ENCODE peak calls at places on chromosomes 1 and 21, in eight cellular contexts. D is RWPE1, R is lower lobe of right lung, U is neural crest cell, T is WTC11, Y is bronchial epithelial cell, A is AG09319, S is tibial nerve. X is an unnamed sample.

GRCh38 chr1:232012773-232013386 is 386.3 kb downstream of the DISC1 start:
- DNase-seq in D (no peak), R (no peak), U (no peak), T (no peak), Y (peak; percentile 5), A (no peak), S (peak; percentile 47), X (peak; percentile 9)

GRCh38 chr1:6483010-6483760 is 8.3 kb downstream of the PLEKHG5 start:
- DNase-seq in D (no peak), R (peak; percentile 90), U (no peak), T (no peak), Y (no peak), A (no peak), S (no peak), X (peak; percentile 60)

GRCh38 chr1:9238550-9238949 is 4.0 kb downstream of the H6PD start:
- DNase-seq in D (no peak), R (no peak), U (no peak), T (no peak), Y (no peak), A (no peak), S (no peak), X (no peak)

GRCh38 chr1:38528600-38528999 is 331.0 kb downstream of the RRAGC start:
- DNase-seq in D (no peak), R (no peak), U (no peak), T (no peak), Y (no peak), A (no peak), S (no peak), X (no peak)

GRCh38 chr1:241934181-241934815 is 23.3 kb upstream of the BECN2 start:
- DNase-seq in D (no peak), R (no peak), U (peak; percentile 36), T (peak; percentile 62), Y (peak; percentile 11), A (peak; percentile 25), S (peak; percentile 6), X (no peak)

GRCh38 chr1:24713736-24714135 is 31.5 kb upstream of the CLIC4 start:
- DNase-seq in D (no peak), R (no peak), U (no peak), T (no peak), Y (no peak), A (no peak), S (no peak), X (no peak)

GRCh38 chr21:22076471-22076870 is 1078.3 kb downstream of the NCAM2 start:
- DNase-seq in D (no peak), R (no peak), U (no peak), T (no peak), Y (no peak), A (no peak), S (no peak), X (no peak)

GRCh38 chr1:228009116-228009827 is 2.5 kb downstream of the WNT3A start:
- DNase-seq in D (no peak), R (no peak), U (no peak), T (no peak), Y (no peak), A (no peak), S (no peak), X (no peak)

GRCh38 chr1:211920141-211920572 is 89.6 kb upstream of the LPGAT1 start:
- DNase-seq in D (no peak), R (no peak), U (no peak), T (no peak), Y (peak; percentile 7), A (peak; percentile 28), S (peak; percentile 38), X (peak; percentile 19)

GRCh38 chr21:33924766-33925100 is 9.1 kb upstream of the ATP5PO start:
- DNase-seq in D (no peak), R (no peak), U (no peak), T (no peak), Y (peak; percentile 40), A (no peak), S (no peak), X (peak; percentile 14)

DNA sequence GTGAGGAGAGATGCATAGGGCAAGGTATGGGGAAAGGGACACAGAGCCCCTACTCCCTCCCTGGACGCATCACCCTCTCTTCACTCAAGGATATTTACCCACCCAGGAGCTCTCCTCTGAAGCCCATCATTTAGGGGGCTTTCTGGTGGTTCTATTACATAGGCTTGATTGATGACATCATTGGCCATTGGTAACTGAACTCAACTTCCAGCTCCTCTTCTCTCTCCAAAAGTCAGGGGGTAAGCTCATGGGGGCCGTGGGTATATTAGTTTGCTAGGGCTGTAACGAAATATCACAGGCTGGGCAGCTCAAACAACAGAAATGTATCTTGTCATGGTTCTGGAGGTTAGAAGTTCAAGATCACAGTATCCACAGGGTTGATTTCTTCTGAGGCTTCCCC is 110.8 kb downstream of the DSCAM start:
- DNase-seq in D (no peak), R (no peak), U (no peak), T (no peak), Y (no peak), A (no peak), S (no peak), X (no peak)
- TF ChIP-seq CTCF in D (no peak), R (no peak), U (no peak), T (no peak), Y (no peak), A (no peak), S (no peak), X (no peak)

DNA sequence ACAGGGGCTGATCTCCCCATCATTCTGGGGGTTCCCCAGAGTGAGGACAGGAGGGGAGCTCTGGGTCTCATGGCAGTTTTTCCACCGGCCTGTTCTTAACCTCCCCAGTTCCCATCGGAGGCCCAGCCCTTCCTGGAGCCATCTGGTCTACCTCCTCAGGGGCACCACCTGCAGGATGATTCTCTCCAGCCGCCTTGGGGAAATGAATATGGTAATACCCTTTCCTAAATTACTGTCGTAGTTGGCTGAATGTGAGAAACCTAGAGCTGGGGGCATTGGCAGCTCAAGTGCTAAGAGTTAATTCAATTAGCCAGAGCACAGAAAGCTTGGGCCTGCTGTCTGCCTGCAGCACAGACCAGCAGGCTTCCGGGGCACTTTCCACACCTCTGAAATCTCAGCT is 64.9 kb downstream of the TAS1R2 start:
- DNase-seq in D (peak; percentile 18), R (no peak), U (no peak), T (peak; percentile 72), Y (no peak), A (no peak), S (no peak), X (peak; percentile 4)
- TF ChIP-seq CTCF in D (no peak), R (no peak), U (peak; percentile 21), T (no peak), Y (no peak), A (no peak), S (no peak), X (no peak)

GRCh38 chr1:14100916-14101315 is 400.9 kb downstream of the PRDM2 start:
- DNase-seq in D (no peak), R (no peak), U (no peak), T (no peak), Y (no peak), A (no peak), S (no peak), X (no peak)
- TF ChIP-seq CTCF in D (no peak), R (no peak), U (no peak), T (no peak), Y (no peak), A (no peak), S (no peak), X (no peak)

GRCh38 chr1:31677949-31678348 is 25.9 kb downstream of the COL16A1 start:
- DNase-seq in D (no peak), R (no peak), U (no peak), T (no peak), Y (no peak), A (no peak), S (no peak), X (no peak)

GRCh38 chr1:31677401-31677800 is 26.4 kb downstream of the COL16A1 start:
- DNase-seq in D (no peak), R (no peak), U (no peak), T (no peak), Y (no peak), A (no peak), S (no peak), X (no peak)

GRCh38 chr1:31679676-31680230 is 24.1 kb downstream of the COL16A1 start:
- DNase-seq in D (no peak), R (no peak), U (no peak), T (no peak), Y (no peak), A (no peak), S (no peak), X (no peak)

GRCh38 chr1:31678681-31679080 is 25.1 kb downstream of the COL16A1 start:
- DNase-seq in D (no peak), R (no peak), U (no peak), T (no peak), Y (no peak), A (no peak), S (no peak), X (no peak)

DNA sequence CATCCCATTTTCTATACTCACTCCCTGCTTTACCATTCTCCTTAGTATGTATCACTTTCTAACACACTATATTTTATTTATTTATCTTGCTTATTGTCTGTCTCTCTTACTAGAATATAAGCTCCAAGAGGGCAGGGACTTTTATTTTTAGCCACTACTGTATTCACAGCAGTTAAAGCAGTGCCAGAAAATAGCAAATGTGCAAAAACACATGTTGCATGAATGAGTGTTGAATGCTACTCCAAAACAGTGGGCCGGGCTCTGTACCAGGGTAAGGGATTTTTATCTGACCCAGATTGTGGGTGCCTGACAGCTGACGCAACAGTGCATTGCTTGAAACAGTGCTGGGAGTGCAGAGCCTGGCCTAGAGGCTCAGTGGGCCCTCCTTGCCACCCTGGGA is 24.7 kb downstream of the COL16A1 start:
- DNase-seq in D (no peak), R (no peak), U (no peak), T (no peak), Y (no peak), A (no peak), S (no peak), X (no peak)
- TF ChIP-seq CTCF in D (no peak), R (no peak), U (no peak), T (no peak), Y (no peak), A (no peak), S (no peak), X (no peak)

DNA sequence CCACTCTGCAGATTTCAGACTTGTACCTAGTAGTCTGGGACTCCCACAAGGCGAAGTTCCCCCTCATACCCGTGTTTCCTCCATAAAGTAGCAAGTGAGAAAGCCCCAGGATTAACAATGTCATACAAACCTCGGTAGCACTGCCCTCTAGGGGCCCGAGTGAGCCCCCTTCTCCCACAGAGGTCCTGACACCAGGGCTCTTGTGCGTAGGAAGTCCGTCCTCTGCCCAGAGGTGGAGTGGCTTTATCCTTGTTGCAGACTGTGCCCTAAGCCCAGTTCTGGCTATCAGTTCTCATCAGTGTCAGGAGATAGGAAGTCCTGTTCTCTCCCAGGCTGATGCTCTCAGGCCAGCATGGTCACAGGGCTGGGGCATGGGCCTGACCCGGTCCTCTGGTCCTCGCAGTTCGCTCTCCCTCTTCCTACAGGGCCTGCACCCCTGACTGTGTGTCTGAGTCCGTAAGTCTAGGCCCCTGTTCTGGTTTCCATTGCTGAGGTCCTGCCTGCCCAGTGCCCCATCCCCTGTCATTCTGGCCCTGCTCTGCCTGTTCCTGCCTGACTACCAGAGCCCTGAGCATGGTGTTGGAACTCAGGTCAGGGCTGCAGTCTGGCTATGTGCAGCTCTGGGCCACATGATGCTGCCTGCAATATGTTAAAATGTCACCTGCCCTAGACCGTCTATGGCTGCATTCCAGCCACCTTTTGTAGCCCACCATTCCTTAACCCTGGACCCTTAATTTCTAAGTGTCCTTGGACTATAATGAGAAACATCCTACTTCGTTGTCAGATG is 285.6 kb downstream of the ASTN1 start:
- DNase-seq in D (no peak), R (no peak), U (no peak), T (peak; percentile 59), Y (no peak), A (no peak), S (no peak), X (no peak)
- TF ChIP-seq CTCF in D (no peak), R (no peak), U (peak; percentile 3), T (no peak), Y (no peak), A (no peak), S (no peak), X (no peak)